ENCODE peak calls at places on chromosomes 11 and 22, in six cellular contexts. H is HepG2, L is GM23248, X is endothelial cell of umbilical vein, U is K562, I is HCT116. T is an unnamed sample. For H3K9me3 and H3K79me2, the result is how much of the 10 kb centered on the place peaks cover.

GRCh38 chr22:29359469-29359868 is 28.9 kb downstream of the AP1B1 start:
- DNase-seq in H (peak), L (peak), X (peak), U (peak), I (peak), T (no peak)

GRCh38 chr11:66339686-66340483 is 3.7 kb upstream of the RIN1 start:
- DNase-seq in H (no peak), L (no peak), X (no peak), U (no peak), I (no peak), T (no peak)

GRCh38 chr11:92340839-92341238 is 116.2 kb downstream of the FAT3 start:
- DNase-seq in H (peak), L (peak), X (no peak), U (peak), I (no peak), T (no peak)

GRCh38 chr11:36333897-36334296 is 37.8 kb downstream of the PRR5L start:
- DNase-seq in H (no peak), L (peak), X (peak), U (peak), I (peak), T (peak)

GRCh38 chr11:6523253-6523652 is 26.2 kb downstream of the DNHD1 start:
- DNase-seq in H (no peak), L (peak), X (peak), U (no peak), I (peak), T (no peak)

GRCh38 chr11:12287009-12287373 is 90.4 kb upstream of the PARVA start:
- DNase-seq in H (peak), L (peak), X (peak), U (no peak), I (peak), T (no peak)

GRCh38 chr11:40544162-40544561 is 915.3 kb downstream of the LRRC4C start:
- DNase-seq in H (no peak), L (no peak), X (no peak), U (no peak), I (no peak), T (no peak)

GRCh38 chr11:120632579-120632978 is 121.0 kb downstream of the GRIK4 start:
- DNase-seq in H (no peak), L (peak), X (no peak), U (peak), I (no peak), T (no peak)

GRCh38 chr11:109423114-109423859 is 1.3 kb downstream of the C11orf87 start:
- DNase-seq in H (no peak), L (peak), X (peak), U (no peak), I (no peak), T (no peak)

GRCh38 chr22:26568207-26568706 is 21.7 kb downstream of the TPST2 start:
- DNase-seq in H (no peak), L (no peak), X (peak), U (no peak), I (no peak), T (no peak)

GRCh38 chr22:24445481-24446290 is 18.3 kb downstream of the ADORA2A start:
- DNase-seq in H (peak), L (no peak), X (no peak), U (peak), I (no peak), T (no peak)

GRCh38 chr11:84430661-84431060 is 1144.5 kb upstream of the CCDC90B start:
- DNase-seq in H (no peak), L (no peak), X (no peak), U (no peak), I (no peak), T (no peak)

GRCh38 chr11:102598272-102598671 is 26.9 kb downstream of the MMP20 start:
- DNase-seq in H (no peak), L (no peak), X (no peak), U (no peak), I (no peak), T (no peak)

GRCh38 chr11:45305874-45306623 is 19.9 kb upstream of the SYT13 start:
- DNase-seq in H (no peak), L (no peak), X (no peak), U (no peak), I (no peak), T (no peak)

GRCh38 chr11:17368551-17368950 is 17.0 kb downstream of the NCR3LG1 start:
- DNase-seq in H (no peak), L (no peak), X (no peak), U (no peak), I (no peak), T (no peak)
- H3K9me3 ChIP-seq in H (half or more), L (under half), X (under half), U (under half), I (under half), T (half or more)

GRCh38 chr22:42955087-42955630 is 59.8 kb downstream of the PACSIN2 start:
- DNase-seq in H (no peak), L (no peak), X (no peak), U (no peak), I (no peak), T (no peak)
- H3K79me2 ChIP-seq in H (half or more), L (half or more), X (under half), U (half or more), I (half or more), T (half or more)

GRCh38 chr11:118910309-118911112 is 15.2 kb downstream of the BCL9L start:
- DNase-seq in H (peak), L (peak), X (peak), U (peak), I (no peak), T (no peak)
- H3K4me3 ChIP-seq in H (peak), L (peak), X (peak), U (peak), I (peak), T (no peak)

GRCh38 chr11:78289547-78290292 is 101.0 kb downstream of the USP35 start:
- DNase-seq in H (no peak), L (no peak), X (no peak), U (no peak), I (no peak), T (no peak)

GRCh38 chr11:78295347-78295746 is 106.6 kb downstream of the USP35 start:
- DNase-seq in H (no peak), L (no peak), X (no peak), U (no peak), I (no peak), T (no peak)

GRCh38 chr11:78292109-78292803 is 103.5 kb downstream of the USP35 start:
- DNase-seq in H (peak), L (no peak), X (no peak), U (peak), I (no peak), T (peak)

GRCh38 chr11:78290293-78291176 is 101.8 kb downstream of the USP35 start:
- DNase-seq in H (peak), L (peak), X (no peak), U (peak), I (no peak), T (peak)

GRCh38 chr11:78291754-78292108 is 103.0 kb downstream of the USP35 start:
- DNase-seq in H (no peak), L (no peak), X (no peak), U (no peak), I (no peak), T (peak)
- H3K9me3 ChIP-seq in H (under half), L (under half), X (under half), U (under half), I (under half), T (under half)

DNA sequence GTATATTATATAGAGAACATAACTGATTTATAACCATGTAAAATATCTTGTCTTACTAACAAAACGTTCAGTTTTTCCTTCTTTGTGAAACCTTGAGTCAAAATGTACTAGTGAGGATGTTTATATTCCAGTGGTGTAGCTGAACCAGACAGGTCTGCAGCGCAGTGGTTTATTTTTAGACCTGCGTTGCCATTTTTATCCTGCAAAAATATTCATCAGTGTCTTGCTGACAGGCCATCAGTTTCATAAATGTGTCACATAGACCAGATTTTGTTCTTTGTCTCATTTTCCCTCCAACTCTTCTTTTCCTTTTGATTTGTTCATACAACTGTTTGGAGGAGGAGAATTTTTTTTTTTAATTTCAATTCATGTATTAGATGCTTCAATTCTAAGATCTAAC is 43.1 kb downstream of the HSD17B12 start:
- DNase-seq in H (no peak), L (no peak), X (no peak), U (no peak), I (no peak), T (no peak)
- H3K79me2 ChIP-seq in H (half or more), L (half or more), X (under half), U (under half), I (under half), T (half or more)

GRCh38 chr11:2382129-2382517 is 5.0 kb downstream of the CD81 start:
- DNase-seq in H (no peak), L (no peak), X (no peak), U (no peak), I (no peak), T (no peak)
- H3K4me3 ChIP-seq in H (no peak), L (no peak), X (no peak), U (no peak), I (no peak), T (no peak)

DNA sequence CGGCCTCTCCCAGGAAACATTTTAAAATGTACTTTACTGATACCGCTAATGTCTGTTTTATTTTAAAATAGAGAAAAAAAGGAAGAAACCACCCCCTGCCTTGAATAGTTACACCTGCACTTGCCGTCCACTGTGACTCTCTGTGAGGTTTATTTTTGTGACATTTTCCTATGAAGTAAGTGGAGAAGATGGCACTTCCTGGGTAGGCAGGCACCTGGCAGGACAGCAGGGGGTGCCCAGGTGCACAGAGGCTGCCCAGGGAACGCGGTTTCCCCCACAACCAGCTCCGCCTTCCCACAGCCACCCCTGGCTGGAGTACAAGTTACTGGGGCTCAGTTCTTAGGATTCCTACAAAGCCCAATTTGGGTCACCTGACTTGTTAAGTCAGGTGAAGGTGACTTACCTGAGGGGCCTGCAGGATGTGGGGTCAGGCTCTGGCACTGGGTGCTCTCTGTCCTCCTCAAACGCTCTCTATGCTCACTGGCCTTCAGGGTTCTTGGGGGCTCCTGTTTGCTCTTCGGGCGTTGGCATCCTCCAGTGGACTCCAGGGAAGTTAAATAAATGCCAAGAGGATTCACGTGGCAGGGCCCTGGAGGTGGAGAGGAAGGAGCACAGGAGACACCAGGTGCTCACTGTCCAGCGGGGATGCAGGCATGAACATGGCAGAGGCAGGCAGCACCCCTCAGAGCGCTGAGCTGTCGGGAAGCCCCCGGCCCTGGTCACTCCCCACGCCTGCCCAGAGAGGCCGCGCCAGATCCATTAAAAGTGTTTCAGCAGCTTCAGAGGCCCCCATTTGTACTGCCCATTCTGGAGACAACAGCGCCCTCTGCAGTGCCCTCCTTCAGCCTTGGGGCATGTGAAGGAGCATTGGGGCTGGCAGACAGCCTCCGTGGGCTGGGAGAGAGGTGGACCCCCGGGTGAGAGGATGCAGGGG is 1021.2 kb downstream of the TBC1D22A start:
- DNase-seq in H (no peak), L (no peak), X (no peak), U (no peak), I (no peak), T (no peak)
- H3K9me3 ChIP-seq in H (under half), L (under half), X (under half), U (under half), I (under half), T (under half)

GRCh38 chr11:33736148-33736809 is at the start of gene CD59:
- DNase-seq in H (peak), L (peak), X (peak), U (peak), I (peak), T (peak)

GRCh38 chr11:33734441-33735165 is 1.6 kb downstream of the CD59 start:
- DNase-seq in H (no peak), L (peak), X (peak), U (no peak), I (no peak), T (no peak)

GRCh38 chr11:33735166-33735425 is 1.1 kb downstream of the CD59 start:
- DNase-seq in H (no peak), L (peak), X (no peak), U (no peak), I (no peak), T (no peak)

GRCh38 chr11:33733978-33734377 is 2.2 kb downstream of the CD59 start:
- DNase-seq in H (no peak), L (peak), X (peak), U (no peak), I (no peak), T (no peak)

DNA sequence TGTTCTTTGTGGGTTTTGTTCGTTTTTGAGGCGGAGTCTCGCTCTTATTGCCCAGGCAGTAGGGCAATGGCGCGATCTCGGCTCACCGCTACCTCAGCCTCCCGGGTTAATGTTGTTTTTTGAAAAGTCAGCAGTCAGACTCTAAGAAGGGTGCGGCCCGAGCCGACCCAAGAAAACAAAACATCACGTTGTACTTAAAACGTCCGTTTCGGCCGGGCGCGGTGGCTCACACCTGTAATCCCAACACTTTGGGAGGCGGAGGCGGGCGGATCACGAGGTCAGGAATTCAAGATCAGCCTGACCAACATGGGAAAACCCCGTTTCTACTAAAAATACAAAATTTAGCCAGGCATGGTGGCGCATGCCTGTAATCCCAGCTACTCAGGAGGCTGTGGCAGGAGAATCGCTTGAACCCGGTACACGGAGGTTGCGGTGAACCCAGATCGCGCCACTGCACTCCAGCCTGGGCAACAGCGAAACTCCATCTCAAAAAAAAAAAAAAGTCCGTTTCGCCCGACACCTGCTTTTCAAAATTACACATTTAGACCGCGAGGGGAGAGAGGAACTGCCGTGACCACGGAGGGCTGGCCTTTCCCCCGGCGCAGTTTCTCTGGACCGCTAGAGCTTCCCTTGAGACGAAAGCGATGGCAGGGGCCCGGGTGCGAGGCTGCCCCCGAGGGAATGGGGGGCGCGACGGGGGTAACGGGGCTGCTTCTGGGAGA is 636 bp downstream of the CD59 start:
- DNase-seq in H (peak), L (peak), X (peak), U (no peak), I (no peak), T (peak)
- H3K79me2 ChIP-seq in H (under half), L (half or more), X (half or more), U (half or more), I (half or more), T (under half)

DNA sequence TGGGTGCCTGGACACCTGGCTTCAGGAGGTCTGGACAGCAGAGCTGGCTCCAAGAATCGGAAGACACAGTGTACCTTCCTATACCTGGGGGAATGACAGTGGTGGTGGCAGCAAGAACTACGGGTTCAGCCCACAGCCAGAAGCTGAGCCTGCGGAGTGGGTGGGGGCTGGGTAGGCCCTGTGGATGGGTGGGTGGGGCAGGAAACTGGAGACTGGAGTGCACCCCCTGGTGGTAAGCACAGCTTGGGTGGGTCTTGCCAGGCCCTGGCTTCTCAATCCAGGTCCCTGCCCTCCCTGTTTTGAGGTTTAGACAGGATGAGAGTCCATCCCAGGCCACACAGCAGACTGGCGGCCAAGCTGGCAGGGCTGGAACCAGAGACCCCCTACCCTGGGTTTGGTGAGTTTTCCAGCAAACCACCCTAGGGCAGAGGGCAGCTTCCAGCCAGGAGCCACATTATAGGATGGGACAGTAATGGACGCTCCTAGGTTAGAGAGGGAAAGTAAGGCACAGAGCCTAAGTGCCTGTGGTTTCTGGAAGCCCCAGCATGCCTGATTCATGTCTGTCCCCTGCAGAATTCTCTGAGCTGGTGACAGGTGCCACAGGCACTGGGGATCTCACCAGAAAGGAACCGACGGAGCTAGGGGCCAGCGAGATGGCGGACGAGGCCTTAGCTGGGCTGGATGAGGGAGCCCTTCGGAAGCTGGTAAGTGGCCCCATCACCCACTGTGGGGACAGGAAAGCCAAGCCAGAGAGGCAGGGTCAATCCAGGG is 1.7 kb downstream of the SMTN start:
- DNase-seq in H (peak), L (peak), X (peak), U (peak), I (peak), T (peak)
- H3K4me3 ChIP-seq in H (peak), L (peak), X (peak), U (no peak), I (peak), T (peak)

DNA sequence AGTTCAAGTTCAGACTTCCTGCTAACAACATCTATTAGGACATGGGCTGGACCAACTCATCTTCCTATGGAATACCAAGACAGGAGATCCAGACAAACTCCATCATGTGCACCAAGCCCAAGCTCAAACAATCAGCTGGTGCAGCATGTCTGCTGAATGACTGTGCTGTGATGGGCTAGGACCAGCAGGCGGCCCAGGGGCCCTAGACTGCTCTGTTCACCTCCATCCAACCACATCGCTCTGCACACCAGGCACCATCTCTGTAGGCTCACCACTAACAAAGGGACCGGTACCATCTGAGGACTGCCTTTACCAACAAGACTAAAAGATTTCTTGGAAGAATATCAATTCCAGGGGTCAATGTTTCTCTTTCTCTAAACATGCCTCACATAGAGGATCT is 10.3 kb downstream of the BRD1 start:
- DNase-seq in H (no peak), L (no peak), X (no peak), U (no peak), I (no peak), T (no peak)
- H3K9me3 ChIP-seq in H (under half), L (under half), X (under half), U (under half), I (under half), T (under half)

T was measured in DND-41.